ENCODE peak calls at places on chromosomes 13 and 19, in four cellular contexts. M, R, Y and X are unnamed samples.
A peak's percentile ranks its signal among the peaks of the same experiment; 100 is the strongest.

GRCh38 chr13:99191336-99191899 is 9.2 kb upstream of the UBAC2 start:
- DNase-seq in M (no peak), R (no peak), Y (no peak), X (no peak)

GRCh38 chr19:8702350-8702749 is 3.8 kb upstream of the ACTL9 start:
- DNase-seq in M (no peak), R (no peak), Y (no peak), X (no peak)

GRCh38 chr19:366951-367350 is 22.4 kb upstream of the MIER2 start:
- DNase-seq in M (no peak), R (no peak), Y (no peak), X (no peak)

GRCh38 chr19:12778020-12778904 is 2.9 kb upstream of the HOOK2 start:
- DNase-seq in M (peak; percentile 76), R (peak; percentile 75), Y (no peak), X (peak; percentile 78)

GRCh38 chr19:19213822-19214558 is 2.2 kb downstream of the NCAN start:
- DNase-seq in M (no peak), R (no peak), Y (no peak), X (no peak)

GRCh38 chr19:14409157-14410053 is 9.7 kb downstream of the DDX39A start:
- DNase-seq in M (no peak), R (no peak), Y (no peak), X (no peak)

GRCh38 chr19:1445185-1445931 is 4.6 kb upstream of the APC2 start:
- DNase-seq in M (peak; percentile 94), R (peak; percentile 35), Y (peak; percentile 89), X (peak; percentile 70)

GRCh38 chr19:7679017-7679720 is 1.5 kb upstream of the TRAPPC5 start:
- DNase-seq in M (peak; percentile 57), R (no peak), Y (no peak), X (peak; percentile 30)

GRCh38 chr13:110173247-110173818 is 133.6 kb downstream of the COL4A1 start:
- DNase-seq in M (no peak), R (peak; percentile 13), Y (no peak), X (no peak)

GRCh38 chr13:85864963-85865530 is 65.8 kb upstream of the SLITRK6 start:
- DNase-seq in M (peak; percentile 22), R (peak; percentile 38), Y (no peak), X (peak; percentile 50)

GRCh38 chr13:31764556-31764955 is 25.2 kb downstream of the RXFP2 start:
- DNase-seq in M (no peak), R (no peak), Y (no peak), X (no peak)

GRCh38 chr13:25319781-25320180 is 18.4 kb downstream of the NUP58 start:
- DNase-seq in M (no peak), R (peak; percentile 17), Y (no peak), X (no peak)

GRCh38 chr19:48501446-48501960 is 10.1 kb downstream of the LMTK3 start:
- DNase-seq in M (no peak), R (no peak), Y (peak; percentile 90), X (peak; percentile 98)

GRCh38 chr19:17517898-17518297 is 6.4 kb downstream of the PGLS start:
- DNase-seq in M (no peak), R (no peak), Y (no peak), X (no peak)

GRCh38 chr13:110643324-110643723 is 28.0 kb downstream of the NAXD start:
- DNase-seq in M (no peak), R (no peak), Y (no peak), X (no peak)

GRCh38 chr19:47644743-47645499 is 36.0 kb downstream of the BICRA start:
- DNase-seq in M (no peak), R (no peak), Y (no peak), X (no peak)

GRCh38 chr19:7873304-7874079 is 698 bp downstream of the PRR36 start:
- DNase-seq in M (no peak), R (no peak), Y (no peak), X (no peak)

GRCh38 chr13:61797397-61797796 is 381.7 kb upstream of the PCDH20 start:
- DNase-seq in M (no peak), R (no peak), Y (no peak), X (no peak)

GRCh38 chr19:44856438-44857083 is 10.5 kb downstream of the NECTIN2 start:
- DNase-seq in M (no peak), R (no peak), Y (peak; percentile 35), X (no peak)

GRCh38 chr19:37654525-37654832 is 786 bp downstream of the ZFP30 start:
- DNase-seq in M (no peak), R (peak; percentile 26), Y (no peak), X (peak; percentile 49)

GRCh38 chr13:73440296-73440895 is 381.6 kb downstream of the KLF5 start:
- DNase-seq in M (no peak), R (no peak), Y (no peak), X (peak; percentile 46)

GRCh38 chr13:44969858-44970484 is 19.3 kb downstream of the NUFIP1 start:
- DNase-seq in M (peak; percentile 53), R (peak; percentile 71), Y (peak; percentile 14), X (peak; percentile 35)

GRCh38 chr13:113897161-113897560 is 33.3 kb upstream of the GAS6 start:
- DNase-seq in M (no peak), R (peak; percentile 98), Y (no peak), X (peak; percentile 19)
- TF ChIP-seq RCOR1 in M (no peak), R (peak; percentile 94), Y (no peak), X (no peak)

GRCh38 chr13:101982903-101983302 is 418.9 kb downstream of the FGF14 start:
- DNase-seq in M (no peak), R (no peak), Y (no peak), X (no peak)

GRCh38 chr13:101977475-101977874 is 424.4 kb downstream of the FGF14 start:
- DNase-seq in M (peak; percentile 9), R (no peak), Y (no peak), X (no peak)

GRCh38 chr13:101978546-101979315 is 423.1 kb downstream of the FGF14 start:
- DNase-seq in M (peak; percentile 42), R (no peak), Y (no peak), X (no peak)

GRCh38 chr13:101985321-101985720 is 416.5 kb downstream of the FGF14 start:
- DNase-seq in M (no peak), R (no peak), Y (no peak), X (no peak)

DNA sequence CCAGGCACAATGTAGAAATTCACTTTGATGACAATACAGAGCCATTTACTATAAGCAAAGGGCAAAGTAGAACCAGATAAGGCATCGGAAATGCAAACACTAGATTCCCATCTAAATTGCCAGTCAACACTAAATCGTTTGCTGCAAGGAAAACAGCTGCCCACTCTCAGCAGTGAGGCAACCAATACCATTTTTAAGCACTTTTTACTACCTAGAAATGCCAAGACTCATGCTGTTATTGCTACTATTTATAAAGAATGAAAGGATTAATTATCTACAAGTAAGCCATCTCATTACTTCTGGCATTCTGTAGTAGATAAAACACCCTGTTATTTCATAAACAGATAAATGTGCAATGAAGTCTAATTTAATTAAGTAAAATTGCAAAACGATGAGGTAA is 422.0 kb downstream of the FGF14 start:
- DNase-seq in M (peak; percentile 34), R (no peak), Y (no peak), X (no peak)
- TF ChIP-seq RCOR1 in M (peak; percentile 90), R (no peak), Y (no peak), X (no peak)

GRCh38 chr19:35931161-35931873 is 4.9 kb upstream of the LRFN3 start:
- DNase-seq in M (peak; percentile 98), R (peak; percentile 99), Y (peak; percentile 99), X (peak; percentile 100)

GRCh38 chr19:35931874-35932202 is 4.3 kb upstream of the LRFN3 start:
- DNase-seq in M (no peak), R (no peak), Y (no peak), X (no peak)

GRCh38 chr19:35935911-35936737 is at the start of gene LRFN3:
- DNase-seq in M (peak; percentile 94), R (peak; percentile 66), Y (peak; percentile 62), X (peak; percentile 94)

GRCh38 chr19:35928507-35928906 is 7.7 kb upstream of the LRFN3 start:
- DNase-seq in M (no peak), R (no peak), Y (no peak), X (no peak)

GRCh38 chr19:35932291-35932936 is 3.8 kb upstream of the LRFN3 start:
- DNase-seq in M (no peak), R (no peak), Y (no peak), X (no peak)
- TF ChIP-seq RCOR1 in M (no peak), R (no peak), Y (no peak), X (no peak)

GRCh38 chr13:41590643-41591042 is 133.3 kb downstream of the RGCC start:
- DNase-seq in M (no peak), R (no peak), Y (no peak), X (no peak)

GRCh38 chr13:41599619-41600018 is 142.3 kb downstream of the RGCC start:
- DNase-seq in M (no peak), R (no peak), Y (no peak), X (no peak)

GRCh38 chr13:41595298-41595697 is 137.9 kb downstream of the RGCC start:
- DNase-seq in M (no peak), R (peak; percentile 11), Y (no peak), X (no peak)

GRCh38 chr13:41597348-41598041 is 140.1 kb downstream of the RGCC start:
- DNase-seq in M (no peak), R (peak; percentile 77), Y (no peak), X (no peak)

DNA sequence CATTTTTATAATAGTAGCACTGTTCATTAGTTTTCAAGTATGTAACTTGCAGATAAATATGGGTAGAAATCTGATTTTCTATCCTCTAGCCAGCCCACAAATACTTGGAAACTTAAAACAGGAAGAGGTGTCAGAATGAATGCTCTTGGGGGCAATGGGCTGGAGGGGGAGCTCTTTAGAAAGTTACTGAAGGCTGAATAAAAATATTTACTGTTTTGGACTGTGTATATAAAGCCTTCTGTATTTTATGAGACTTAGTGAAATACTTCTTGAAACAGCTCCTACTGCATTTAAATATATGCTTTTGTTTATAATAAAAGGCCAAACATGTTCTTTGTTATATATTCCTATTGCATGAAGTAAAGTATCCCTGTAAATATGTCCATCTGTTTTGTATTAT is 138.8 kb downstream of the RGCC start:
- DNase-seq in M (no peak), R (peak; percentile 20), Y (no peak), X (no peak)
- TF ChIP-seq RCOR1 in M (no peak), R (no peak), Y (no peak), X (no peak)

GRCh38 chr13:49563513-49563912 is 21.8 kb downstream of the RCBTB1 start:
- DNase-seq in M (no peak), R (peak; percentile 28), Y (no peak), X (no peak)
- TF ChIP-seq RCOR1 in M (no peak), R (no peak), Y (no peak), X (no peak)

DNA sequence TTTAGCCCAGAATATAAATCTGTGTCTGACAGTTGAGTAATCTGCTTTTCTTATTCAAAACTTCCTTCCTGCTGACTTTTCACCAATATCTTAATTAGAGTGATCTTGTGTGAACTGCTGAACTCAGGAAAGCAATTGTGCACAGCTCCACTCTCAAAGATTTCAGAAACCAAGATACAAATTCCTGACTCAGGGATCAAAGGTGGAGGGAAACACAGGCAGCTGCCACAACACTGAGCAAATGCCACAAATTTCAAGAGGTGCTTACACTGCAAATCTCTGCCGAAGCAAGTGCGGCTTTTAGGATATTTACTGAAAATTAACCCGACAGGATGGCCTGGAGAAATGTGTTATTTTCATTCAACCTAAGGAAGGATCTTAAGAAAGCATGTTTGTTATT is 111.4 kb downstream of the STOML3 start:
- DNase-seq in M (no peak), R (no peak), Y (no peak), X (no peak)
- TF ChIP-seq RCOR1 in M (no peak), R (no peak), Y (no peak), X (no peak)